ENCODE peak calls at places on chromosomes 11 and 22, in four cellular contexts. M, O, U and V are unnamed samples. For H3K36me3, H3K4me1 and H4K20me1, the result is how much of the 10 kb centered on the place peaks cover.

GRCh38 chr11:804599-804964 is 449 bp downstream of the PIDD1 start:
- DNase-seq in M (no peak), O (no peak), U (no peak), V (no peak)

GRCh38 chr11:76769071-76769560 is 14.0 kb upstream of the TSKU start:
- DNase-seq in M (no peak), O (no peak), U (peak), V (no peak)

GRCh38 chr11:15327786-15328231 is 213.1 kb downstream of the INSC start:
- DNase-seq in M (peak), O (peak), U (peak), V (peak)

GRCh38 chr11:118015385-118015841 is 29.2 kb downstream of the IL10RA start:
- DNase-seq in M (no peak), O (no peak), U (no peak), V (no peak)

GRCh38 chr11:83681045-83681781 is 395.0 kb upstream of the CCDC90B start:
- DNase-seq in M (no peak), O (peak), U (no peak), V (no peak)

GRCh38 chr22:19958083-19959042 is 16.7 kb upstream of the TXNRD2 start:
- DNase-seq in M (no peak), O (no peak), U (peak), V (no peak)

GRCh38 chr11:115577701-115578100 is 73.5 kb upstream of the CADM1 start:
- DNase-seq in M (no peak), O (no peak), U (no peak), V (no peak)

GRCh38 chr11:121656333-121657090 is 203.7 kb upstream of the SORL1-AS1 start:
- DNase-seq in M (peak), O (peak), U (peak), V (no peak)

GRCh38 chr11:84164722-84165121 is 878.6 kb upstream of the CCDC90B start:
- DNase-seq in M (no peak), O (no peak), U (peak), V (no peak)

GRCh38 chr11:21646351-21646750 is 546.5 kb upstream of the ANO5 start:
- DNase-seq in M (no peak), O (no peak), U (no peak), V (no peak)

GRCh38 chr11:58788355-58789023 is 56.0 kb downstream of the GLYATL2 start:
- DNase-seq in M (peak), O (peak), U (peak), V (peak)

GRCh38 chr11:134654161-134654915 is 242.3 kb upstream of the B3GAT1 start:
- DNase-seq in M (no peak), O (no peak), U (no peak), V (peak)

GRCh38 chr11:62108017-62108750 is 15.6 kb upstream of the INCENP start:
- DNase-seq in M (peak), O (peak), U (peak), V (peak)

GRCh38 chr22:48346311-48346710 is 1481.4 kb downstream of the BRD1 start:
- DNase-seq in M (no peak), O (no peak), U (no peak), V (no peak)

GRCh38 chr11:135006800-135007199 is 594.8 kb upstream of the B3GAT1 start:
- DNase-seq in M (no peak), O (peak), U (no peak), V (no peak)

GRCh38 chr11:122559734-122560382 is 95.7 kb upstream of the UBASH3B start:
- DNase-seq in M (peak), O (peak), U (no peak), V (no peak)

GRCh38 chr11:12167098-12167999 is 57.0 kb downstream of the MICAL2 start:
- DNase-seq in M (peak), O (no peak), U (peak), V (no peak)

GRCh38 chr22:32226236-32227119 is 21.6 kb upstream of the RFPL2 start:
- DNase-seq in M (no peak), O (peak), U (no peak), V (no peak)

GRCh38 chr22:46433318-46433717 is 97.8 kb downstream of the TRMU start:
- DNase-seq in M (no peak), O (no peak), U (no peak), V (no peak)

GRCh38 chr11:96215094-96215782 is 127.8 kb downstream of the MAML2 start:
- DNase-seq in M (no peak), O (no peak), U (peak), V (peak)

GRCh38 chr11:107704432-107704831 is 7.4 kb downstream of the SLN start:
- DNase-seq in M (no peak), O (no peak), U (peak), V (no peak)

GRCh38 chr22:24037851-24038765 is 27.0 kb downstream of the CABIN1 start:
- DNase-seq in M (no peak), O (no peak), U (no peak), V (no peak)

GRCh38 chr11:109552376-109552775 is 130.4 kb downstream of the C11orf87 start:
- DNase-seq in M (no peak), O (no peak), U (peak), V (no peak)

GRCh38 chr22:24398409-24398808 is 29.0 kb upstream of the ADORA2A start:
- DNase-seq in M (no peak), O (no peak), U (no peak), V (no peak)

GRCh38 chr11:8597182-8597581 is 3.2 kb upstream of the STK33 start:
- DNase-seq in M (no peak), O (no peak), U (peak), V (no peak)

GRCh38 chr11:116170526-116171120 is 602.2 kb downstream of the BUD13 start:
- DNase-seq in M (peak), O (no peak), U (no peak), V (no peak)

GRCh38 chr11:122843281-122844150 is 5.2 kb downstream of the CRTAM start:
- DNase-seq in M (peak), O (no peak), U (no peak), V (no peak)

GRCh38 chr22:41446057-41446501 is 522 bp downstream of the TOB2 start:
- DNase-seq in M (no peak), O (peak), U (no peak), V (no peak)

GRCh38 chr22:29260031-29260560 is 7.7 kb downstream of the RHBDD3 start:
- DNase-seq in M (no peak), O (no peak), U (no peak), V (no peak)

GRCh38 chr22:20552913-20553401 is 45.5 kb downstream of the MED15 start:
- DNase-seq in M (peak), O (no peak), U (no peak), V (no peak)

GRCh38 chr11:120523196-120523595 is 11.6 kb downstream of the GRIK4 start:
- DNase-seq in M (no peak), O (no peak), U (no peak), V (no peak)

GRCh38 chr22:31327786-31328544 is 18.2 kb downstream of the PATZ1 start:
- DNase-seq in M (no peak), O (no peak), U (no peak), V (no peak)

GRCh38 chr22:47393191-47393590 is 630.7 kb downstream of the TBC1D22A start:
- DNase-seq in M (no peak), O (no peak), U (no peak), V (no peak)

GRCh38 chr11:74468521-74469280 is 1.4 kb upstream of the KCNE3 start:
- DNase-seq in M (no peak), O (no peak), U (no peak), V (no peak)

DNA sequence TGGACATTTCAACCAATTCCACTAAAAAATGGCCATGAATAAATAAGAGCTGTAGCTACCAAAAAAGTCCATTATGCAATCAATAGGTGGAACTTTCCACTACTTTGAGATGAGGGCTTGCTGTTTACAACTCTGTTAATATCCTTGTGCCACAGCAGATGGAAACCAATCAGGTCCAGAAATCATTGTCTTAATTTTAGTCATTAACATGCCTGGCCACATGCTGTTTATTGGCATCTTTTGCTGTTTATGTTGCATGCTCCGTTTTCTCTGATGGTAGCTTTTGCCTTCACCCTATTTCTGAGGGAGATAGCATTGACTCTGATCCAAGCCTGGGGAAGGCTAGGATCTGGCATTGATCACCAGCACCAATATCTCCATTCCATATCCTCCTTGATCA is 192.9 kb upstream of the SEZ6L start:
- DNase-seq in M (no peak), O (no peak), U (no peak), V (no peak)
- H3K36me3 ChIP-seq in M (under half), O (under half), U (under half), V (under half)

GRCh38 chr22:21727159-21727558 is 8.4 kb downstream of the YPEL1 start:
- DNase-seq in M (no peak), O (no peak), U (no peak), V (no peak)

GRCh38 chr22:21726650-21727049 is 8.9 kb downstream of the YPEL1 start:
- DNase-seq in M (peak), O (peak), U (no peak), V (peak)

GRCh38 chr22:21728270-21728669 is 7.3 kb downstream of the YPEL1 start:
- DNase-seq in M (no peak), O (no peak), U (no peak), V (no peak)

GRCh38 chr22:21725956-21726649 is 9.5 kb downstream of the YPEL1 start:
- DNase-seq in M (no peak), O (no peak), U (no peak), V (no peak)

GRCh38 chr22:21727768-21728167 is 7.8 kb downstream of the YPEL1 start:
- DNase-seq in M (no peak), O (no peak), U (no peak), V (no peak)
- H3K4me1 ChIP-seq in M (under half), O (under half), U (under half), V (under half)

GRCh38 chr11:2529636-2530035 is 84.8 kb downstream of the KCNQ1 start:
- DNase-seq in M (no peak), O (no peak), U (no peak), V (no peak)

GRCh38 chr11:2530131-2530854 is 85.5 kb downstream of the KCNQ1 start:
- DNase-seq in M (no peak), O (no peak), U (no peak), V (no peak)

GRCh38 chr11:2531277-2531986 is 86.6 kb downstream of the KCNQ1 start:
- DNase-seq in M (peak), O (peak), U (peak), V (peak)

GRCh38 chr11:2531987-2532703 is 87.3 kb downstream of the KCNQ1 start:
- DNase-seq in M (no peak), O (no peak), U (no peak), V (no peak)

DNA sequence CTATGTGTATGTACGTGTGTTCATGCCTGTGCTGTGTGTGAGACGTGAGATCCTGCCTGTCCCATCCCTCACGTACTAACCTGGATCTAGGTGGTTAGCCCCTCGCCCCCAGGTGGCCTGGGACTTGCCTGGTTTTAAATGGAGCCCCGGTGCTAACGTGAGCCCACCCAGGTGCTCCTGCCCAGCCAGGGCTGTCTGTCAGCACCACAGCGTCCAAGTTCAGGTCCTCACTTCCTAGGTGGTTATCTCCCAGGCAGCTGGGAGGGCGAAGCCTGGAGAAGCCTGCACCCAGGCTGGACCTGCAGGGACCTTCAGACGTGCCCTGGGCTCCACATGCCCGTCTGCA is 86.0 kb downstream of the KCNQ1 start:
- DNase-seq in M (no peak), O (no peak), U (no peak), V (no peak)
- H4K20me1 ChIP-seq in M (under half), O (under half), U (under half), V (under half)

GRCh38 chr11:68049509-68050370 is 10.9 kb downstream of the TCIRG1 start:
- DNase-seq in M (no peak), O (no peak), U (peak), V (no peak)

GRCh38 chr11:68050371-68050841 is 11.6 kb downstream of the TCIRG1 start:
- DNase-seq in M (no peak), O (no peak), U (no peak), V (no peak)

GRCh38 chr11:68051191-68052136 is 12.6 kb downstream of the TCIRG1 start:
- DNase-seq in M (no peak), O (no peak), U (no peak), V (no peak)

GRCh38 chr11:68047437-68048290 is 8.8 kb downstream of the TCIRG1 start:
- DNase-seq in M (no peak), O (no peak), U (no peak), V (no peak)

GRCh38 chr11:68048681-68049508 is 10.1 kb downstream of the TCIRG1 start:
- DNase-seq in M (no peak), O (no peak), U (no peak), V (no peak)
- H3K36me3 ChIP-seq in M (under half), O (under half), U (half or more), V (under half)

DNA sequence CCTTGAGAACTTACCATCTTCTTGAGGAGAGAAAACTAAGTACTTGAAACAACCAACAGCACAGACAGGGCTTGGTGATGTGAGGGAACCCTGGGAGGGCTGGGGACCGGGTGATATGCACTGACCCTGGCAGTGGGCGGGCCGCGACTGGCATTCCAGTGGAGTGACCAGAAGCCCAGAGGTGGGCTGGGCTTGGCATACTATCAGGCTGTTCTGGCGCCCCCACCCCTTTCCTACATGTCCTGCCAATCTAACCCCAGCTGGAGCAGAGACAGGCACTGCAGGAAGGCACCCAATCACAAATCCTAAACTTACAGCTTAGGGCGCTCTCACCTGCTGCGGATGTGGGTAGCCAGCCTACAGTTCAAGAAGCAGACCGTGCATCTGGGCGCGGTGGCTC is 54.0 kb upstream of the GCAT start:
- DNase-seq in M (no peak), O (no peak), U (peak), V (no peak)
- H3K4me1 ChIP-seq in M (under half), O (under half), U (under half), V (under half)

GRCh38 chr22:49810363-49811013 is 17.2 kb downstream of the BRD1 start:
- DNase-seq in M (no peak), O (no peak), U (peak), V (no peak)

GRCh38 chr22:49814164-49814686 is 13.4 kb downstream of the BRD1 start:
- DNase-seq in M (no peak), O (no peak), U (no peak), V (no peak)

GRCh38 chr22:49811014-49811791 is 16.5 kb downstream of the BRD1 start:
- DNase-seq in M (no peak), O (no peak), U (no peak), V (no peak)

GRCh38 chr22:49814856-49815255 is 12.8 kb downstream of the BRD1 start:
- DNase-seq in M (no peak), O (no peak), U (no peak), V (no peak)

DNA sequence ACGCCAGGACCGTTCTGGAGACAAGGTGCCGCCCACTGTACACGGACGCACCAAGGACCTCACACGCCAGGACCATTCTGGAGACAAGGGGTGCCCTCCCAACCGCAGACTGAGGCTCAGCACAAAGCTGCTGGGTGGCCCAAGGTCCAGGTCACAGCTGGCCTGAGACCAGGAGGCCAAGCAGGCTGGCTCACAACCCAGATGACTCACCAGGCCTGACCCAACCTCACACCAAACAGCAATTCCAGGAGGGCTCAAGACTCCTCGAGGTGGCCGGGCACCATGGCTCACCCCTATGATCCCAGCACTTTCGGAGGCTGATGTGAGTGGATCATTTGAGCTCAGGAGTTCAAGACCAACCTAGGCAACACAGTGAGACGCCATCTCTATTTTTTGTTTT is 14.8 kb downstream of the BRD1 start:
- DNase-seq in M (no peak), O (no peak), U (peak), V (no peak)
- H4K20me1 ChIP-seq in M (half or more), O (half or more), U (under half), V (half or more)